ENCODE peak calls at places on chromosomes 13 and 19, in four cellular contexts. J, G, S and E are unnamed samples.

GRCh38 chr13:46170687-46171086 is 11.3 kb downstream of the LCP1 start:
- DNase-seq in J (no peak), G (no peak), S (no peak), E (no peak)

GRCh38 chr19:17205237-17206140 is 9.7 kb upstream of the USE1 start:
- DNase-seq in J (peak), G (peak), S (peak), E (peak)

GRCh38 chr13:73138276-73138950 is 79.6 kb downstream of the KLF5 start:
- DNase-seq in J (no peak), G (no peak), S (no peak), E (no peak)

GRCh38 chr19:53908933-53909415 is at the start of gene CACNG7:
- DNase-seq in J (no peak), G (peak), S (no peak), E (peak)

GRCh38 chr19:43503501-43504425 is 783 bp downstream of the PHLDB3 start:
- DNase-seq in J (peak), G (peak), S (peak), E (peak)

GRCh38 chr19:30376826-30377425 is 4.7 kb downstream of the ZNF536 start:
- DNase-seq in J (no peak), G (no peak), S (no peak), E (no peak)

GRCh38 chr13:74061939-74062595 is 72.1 kb downstream of the KLF12 start:
- DNase-seq in J (no peak), G (no peak), S (no peak), E (peak)

GRCh38 chr19:13622727-13623126 is 116.4 kb upstream of the CACNA1A start:
- DNase-seq in J (no peak), G (peak), S (no peak), E (no peak)

GRCh38 chr19:4115818-4116385 is 8.0 kb downstream of the MAP2K2 start:
- DNase-seq in J (no peak), G (no peak), S (peak), E (peak)

GRCh38 chr13:101053289-101053688 is 363.0 kb downstream of the NALCN start:
- DNase-seq in J (no peak), G (no peak), S (no peak), E (no peak)

GRCh38 chr19:4730740-4731171 is 7.1 kb upstream of the DPP9 start:
- DNase-seq in J (no peak), G (peak), S (peak), E (peak)

GRCh38 chr19:13085673-13086072 is 17.0 kb downstream of the LYL1 start:
- DNase-seq in J (no peak), G (no peak), S (no peak), E (no peak)

GRCh38 chr19:37718357-37718756 is 1.2 kb downstream of the ZNF607 start:
- DNase-seq in J (no peak), G (peak), S (no peak), E (peak)

DNA sequence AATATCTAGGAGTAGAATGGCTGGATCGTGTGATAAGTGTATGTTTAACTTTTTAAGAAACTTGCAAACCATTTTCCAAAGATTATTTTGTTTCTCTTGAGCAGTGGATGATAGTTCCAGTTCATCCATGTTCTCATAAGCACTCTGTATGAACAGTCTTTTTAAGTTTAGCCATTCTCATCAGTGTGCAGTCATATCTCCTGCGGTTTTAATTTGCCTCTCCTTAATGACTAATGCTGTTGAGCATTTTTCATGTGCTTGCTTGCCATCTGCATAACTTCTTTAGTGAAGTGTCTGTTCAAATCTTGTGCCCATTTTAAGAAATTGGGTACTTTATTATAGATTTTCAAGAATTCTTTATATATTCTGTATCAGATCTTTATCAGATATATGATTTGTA is 58.6 kb downstream of the WASF3 start:
- DNase-seq in J (no peak), G (no peak), S (no peak), E (no peak)
- TF ChIP-seq TEAD4 in J (no peak), G (no peak), S (no peak), E (no peak)

GRCh38 chr13:99687728-99688397 is 186.6 kb downstream of the TM9SF2 start:
- DNase-seq in J (peak), G (peak), S (no peak), E (no peak)
- TF ChIP-seq TEAD4 in J (peak), G (peak), S (no peak), E (no peak)

GRCh38 chr13:71712988-71713653 is 153.9 kb downstream of the DACH1 start:
- DNase-seq in J (peak), G (peak), S (no peak), E (peak)
- TF ChIP-seq TEAD4 in J (no peak), G (no peak), S (no peak), E (no peak)

GRCh38 chr19:55693336-55693974 is 18.4 kb downstream of the EPN1 start:
- DNase-seq in J (no peak), G (no peak), S (no peak), E (no peak)

GRCh38 chr19:55692681-55693081 is 17.7 kb downstream of the EPN1 start:
- DNase-seq in J (no peak), G (no peak), S (peak), E (no peak)

GRCh38 chr19:55695511-55696290 is 20.7 kb downstream of the EPN1 start:
- DNase-seq in J (no peak), G (no peak), S (no peak), E (no peak)

GRCh38 chr19:55694656-55695491 is 19.8 kb downstream of the EPN1 start:
- DNase-seq in J (no peak), G (no peak), S (no peak), E (no peak)

DNA sequence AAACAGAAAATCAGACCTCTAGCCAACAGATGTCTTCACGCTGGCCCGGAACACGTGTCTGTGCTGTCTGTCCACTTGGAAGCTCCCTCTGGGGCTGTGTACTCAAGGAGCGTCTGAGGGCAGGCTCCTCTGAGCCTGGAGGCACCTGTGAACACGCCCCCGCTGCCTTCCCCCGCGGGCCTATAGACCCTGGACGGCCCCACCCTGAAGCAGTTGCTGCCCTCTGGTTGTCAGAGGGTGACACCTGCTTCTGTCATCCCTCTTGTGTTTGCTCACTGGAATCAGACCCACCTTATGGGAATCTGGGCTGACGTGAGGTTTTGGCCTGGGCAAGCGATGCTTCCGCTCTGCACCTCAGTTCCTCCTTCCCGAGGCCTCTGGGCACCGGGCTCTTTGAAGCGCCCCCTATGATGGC is 19.2 kb downstream of the EPN1 start:
- DNase-seq in J (no peak), G (no peak), S (peak), E (no peak)
- TF ChIP-seq TEAD4 in J (no peak), G (no peak), S (no peak), E (no peak)

GRCh38 chr13:42548731-42549554 is 25.0 kb upstream of the TNFSF11 start:
- DNase-seq in J (no peak), G (no peak), S (no peak), E (no peak)
- TF ChIP-seq TEAD4 in J (no peak), G (no peak), S (no peak), E (no peak)

GRCh38 chr13:64546371-64546770 is 2683.8 kb downstream of the PCDH9 start:
- DNase-seq in J (no peak), G (no peak), S (no peak), E (no peak)
- TF ChIP-seq TEAD4 in J (no peak), G (no peak), S (no peak), E (no peak)

DNA sequence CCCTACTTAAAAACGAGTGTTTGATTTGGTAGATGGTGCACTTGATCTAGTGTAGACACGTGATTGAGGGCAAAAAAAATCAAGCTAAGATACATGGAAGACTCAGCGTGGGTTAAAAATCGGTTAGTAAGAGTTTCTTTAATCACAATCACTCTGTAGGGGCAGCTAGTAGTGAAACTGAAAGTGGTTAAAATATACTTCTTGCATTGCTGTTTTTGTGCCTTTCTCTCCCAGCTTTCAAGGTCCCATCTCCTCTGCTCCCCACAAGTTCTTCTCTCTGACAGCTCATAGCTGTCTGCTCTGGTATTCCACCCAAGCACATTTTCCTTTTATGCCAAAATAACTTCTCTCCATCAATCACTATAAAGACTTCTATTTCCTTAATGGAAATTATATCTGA is 1089.7 kb downstream of the EFNB2 start:
- DNase-seq in J (no peak), G (no peak), S (no peak), E (no peak)
- TF ChIP-seq TEAD4 in J (no peak), G (no peak), S (no peak), E (no peak)

GRCh38 chr19:2542341-2543069 is 66.6 kb downstream of the GADD45B start:
- DNase-seq in J (no peak), G (peak), S (no peak), E (no peak)

GRCh38 chr19:2543463-2544442 is 67.8 kb downstream of the GADD45B start:
- DNase-seq in J (peak), G (peak), S (peak), E (peak)

GRCh38 chr19:2540251-2540645 is 64.3 kb downstream of the GADD45B start:
- DNase-seq in J (no peak), G (no peak), S (no peak), E (no peak)

GRCh38 chr19:2538096-2538757 is 62.3 kb downstream of the GADD45B start:
- DNase-seq in J (no peak), G (no peak), S (no peak), E (no peak)

GRCh38 chr19:2540646-2541454 is 64.9 kb downstream of the GADD45B start:
- DNase-seq in J (peak), G (peak), S (no peak), E (no peak)
- TF ChIP-seq TEAD4 in J (peak), G (peak), S (no peak), E (peak)

DNA sequence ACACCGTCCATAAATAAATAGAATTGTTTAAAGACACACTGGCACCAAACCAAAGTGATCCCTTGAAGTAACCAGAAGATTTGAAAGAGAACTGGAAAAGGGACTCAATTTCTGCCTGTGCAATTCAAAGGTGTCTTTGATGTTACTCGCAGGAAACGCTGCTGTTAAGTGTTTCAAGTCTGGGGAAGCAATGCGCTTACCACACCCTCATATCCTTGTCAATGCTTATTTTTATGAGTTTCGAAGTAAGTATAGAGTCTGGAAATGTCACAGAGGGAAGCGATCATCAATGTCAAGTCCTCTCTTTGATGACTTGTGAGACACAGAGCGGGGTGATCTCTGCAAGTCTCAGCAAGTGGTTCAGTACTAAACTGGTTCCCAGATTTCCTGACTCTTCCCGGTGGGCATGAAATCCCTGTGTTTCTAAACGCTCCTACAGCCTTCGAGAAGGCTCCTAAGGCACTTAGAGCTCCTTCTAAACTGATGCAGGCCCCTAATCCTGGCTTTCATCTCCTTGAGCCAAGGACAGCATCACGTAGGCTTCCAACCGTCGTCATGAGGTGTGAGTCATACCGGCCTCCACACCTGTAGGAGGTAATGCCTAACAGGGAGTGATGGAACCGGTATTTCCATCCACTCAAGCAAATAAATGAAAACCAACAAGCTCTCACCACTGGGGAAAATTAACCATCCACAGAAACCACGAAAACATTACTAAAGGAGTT is 22.8 kb downstream of the SYDE1 start:
- DNase-seq in J (no peak), G (no peak), S (no peak), E (no peak)
- TF ChIP-seq TEAD4 in J (no peak), G (no peak), S (no peak), E (no peak)

DNA sequence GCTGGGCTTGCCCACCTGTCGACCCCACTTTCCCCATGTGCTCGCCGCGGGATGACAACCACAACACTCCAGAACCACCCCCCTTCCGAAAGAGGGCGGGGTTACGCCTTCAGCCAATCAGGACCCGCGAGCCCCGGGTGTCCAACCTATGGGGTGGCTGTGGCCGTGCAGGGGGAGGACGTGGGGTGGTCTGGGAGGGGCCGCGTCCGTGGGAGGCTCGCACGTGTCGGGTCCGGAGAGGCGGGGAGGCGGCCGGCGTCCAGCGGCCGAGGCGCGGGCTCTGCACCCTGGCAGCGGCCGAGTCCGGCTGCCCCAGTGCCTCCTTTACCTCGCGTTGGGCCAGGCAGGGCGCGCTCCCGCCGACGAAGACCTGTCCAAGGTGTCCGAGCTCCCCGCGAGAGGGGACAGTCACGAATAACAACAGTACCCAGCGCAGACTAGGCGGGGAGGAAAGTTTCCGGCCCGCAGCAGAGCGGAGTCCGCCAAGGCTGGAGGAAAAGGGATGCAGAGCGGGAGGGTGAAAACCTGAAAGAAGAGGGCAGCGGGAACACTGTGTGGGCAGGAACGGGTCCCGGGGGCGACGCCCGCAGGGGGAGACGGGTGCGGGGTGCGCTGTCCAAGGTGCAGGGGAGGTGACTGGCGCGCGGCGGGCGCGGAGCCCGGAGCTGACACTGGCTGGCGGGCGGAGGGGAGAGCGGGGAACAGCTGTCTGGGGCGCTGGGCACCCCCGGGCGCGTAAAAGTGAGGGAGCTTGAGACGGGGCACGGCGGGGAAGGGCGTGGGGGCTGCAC is 896 bp downstream of the ENOX1 start:
- DNase-seq in J (no peak), G (peak), S (peak), E (peak)
- TF ChIP-seq TEAD4 in J (no peak), G (peak), S (no peak), E (no peak)